ENCODE peak calls at places on chromosomes 1 and 21, in four cellular contexts. X, H, R and L are unnamed samples.

GRCh38 chr1:69475021-69475420 is 92.7 kb upstream of the LRRC7 start:
- DNase-seq in X (no peak), R (no peak), H (no peak), L (no peak)

GRCh38 chr1:68121536-68121935 is 71.1 kb upstream of the DIRAS3 start:
- DNase-seq in H (no peak), X (no peak), R (no peak), L (peak; percentile 8)

GRCh38 chr1:207027221-207027777 is 5.3 kb downstream of the C1orf116 start:
- DNase-seq in X (no peak), R (no peak), H (no peak), L (peak; percentile 98)

GRCh38 chr1:183998045-183998444 is 39.5 kb downstream of the COLGALT2 start:
- DNase-seq in X (no peak), H (no peak), R (no peak), L (no peak)

GRCh38 chr1:34127006-34128000 is 37.7 kb downstream of the CSMD2 start:
- DNase-seq in H (no peak), X (no peak), R (no peak), L (no peak)

GRCh38 chr1:58057820-58058219 is 488.7 kb downstream of the OMA1 start:
- DNase-seq in H (no peak), R (no peak), X (no peak), L (peak; percentile 50)

GRCh38 chr1:148333875-148334338 is 149.2 kb downstream of the PPIAL4G start:
- DNase-seq in H (no peak), R (no peak), X (no peak), L (no peak)

GRCh38 chr1:48203287-48203900 is 19.1 kb upstream of the SLC5A9 start:
- DNase-seq in R (peak; percentile 47), H (no peak), X (no peak), L (peak; percentile 62)

GRCh38 chr1:3292868-3293562 is 161.4 kb upstream of the ARHGEF16 start:
- DNase-seq in X (no peak), R (no peak), H (no peak), L (no peak)

GRCh38 chr1:68788762-68789161 is 291.9 kb upstream of the DEPDC1 start:
- DNase-seq in H (no peak), X (no peak), R (no peak), L (no peak)

GRCh38 chr1:46244656-46245371 is 2.7 kb upstream of the RAD54L start:
- DNase-seq in X (no peak), R (no peak), H (no peak), L (peak; percentile 38)

GRCh38 chr1:12014141-12014981 is 4.9 kb upstream of the MIIP start:
- DNase-seq in H (no peak), R (no peak), X (no peak), L (no peak)

GRCh38 chr1:172795741-172796140 is 136.8 kb downstream of the FASLG start:
- DNase-seq in X (no peak), R (no peak), H (no peak), L (no peak)

GRCh38 chr1:147853391-147853790 is 49.2 kb upstream of the GJA8 start:
- DNase-seq in H (no peak), R (no peak), X (no peak), L (no peak)

GRCh38 chr1:223723351-223723904 is 11.1 kb downstream of the CAPN2 start:
- DNase-seq in X (no peak), H (no peak), R (no peak), L (no peak)

GRCh38 chr1:53344921-53345838 is 17.3 kb upstream of the LRP8 start:
- DNase-seq in R (no peak), H (no peak), X (no peak), L (no peak)

GRCh38 chr1:119249283-119249682 is 108.8 kb upstream of the WARS2 start:
- DNase-seq in R (no peak), H (no peak), X (no peak), L (no peak)
- TF ChIP-seq CTCF in R (no peak), H (no peak), X (no peak), L (no peak)

GRCh38 chr1:117093870-117094621 is 27.5 kb downstream of the TRIM45 start:
- DNase-seq in H (no peak), R (peak; percentile 22), X (peak; percentile 16), L (peak; percentile 78)
- TF ChIP-seq CTCF in H (peak; percentile 35), R (peak; percentile 36), X (no peak), L (peak; percentile 40)

GRCh38 chr1:20711285-20712209 is 6.3 kb downstream of the KIF17 start:
- DNase-seq in R (peak; percentile 53), X (peak; percentile 36), H (no peak), L (no peak)
- TF ChIP-seq CTCF in R (no peak), X (no peak), H (no peak), L (no peak)

GRCh38 chr1:230215049-230215448 is 148.0 kb downstream of the GALNT2 start:
- DNase-seq in R (peak; percentile 52), X (peak; percentile 31), H (no peak), L (peak; percentile 22)
- TF ChIP-seq CTCF in R (peak; percentile 48), X (no peak), H (no peak), L (peak; percentile 20)

GRCh38 chr1:26094677-26095383 is 16.8 kb upstream of the PDIK1L start:
- DNase-seq in R (peak; percentile 65), X (peak; percentile 72), H (no peak), L (no peak)
- TF ChIP-seq CTCF in R (peak; percentile 12), X (no peak), H (no peak), L (no peak)

DNA sequence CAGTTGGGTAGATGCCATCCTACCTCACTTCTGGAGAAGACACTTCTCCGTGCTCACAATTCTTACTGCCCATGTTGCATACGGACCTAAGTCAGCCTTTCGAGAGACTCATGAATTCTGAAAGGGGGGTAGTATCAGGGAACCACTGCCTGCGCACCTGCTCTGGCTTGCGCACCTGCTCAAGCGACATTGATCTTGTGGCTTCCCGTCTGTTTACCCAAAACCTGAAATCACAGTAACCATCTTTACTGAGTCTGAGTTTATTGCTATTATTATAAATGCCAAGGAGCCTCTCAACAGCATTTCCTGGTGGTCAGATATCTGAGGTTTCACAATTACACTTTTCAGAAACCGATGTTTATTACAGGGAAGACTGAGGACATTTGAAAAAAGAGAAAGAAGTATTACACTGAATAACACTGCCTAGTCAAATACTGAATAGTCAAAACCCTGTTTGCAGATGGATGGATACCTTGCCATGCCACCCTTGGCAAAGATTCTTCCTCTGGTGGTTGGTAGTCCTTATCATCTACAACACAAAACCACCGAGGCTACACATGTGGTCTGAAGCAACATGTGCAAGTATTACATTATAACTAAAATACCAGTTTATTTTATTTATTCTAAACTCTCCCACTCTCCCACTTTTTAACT is 208.7 kb downstream of the SIPA1L2 start:
- DNase-seq in X (no peak), H (no peak), R (no peak), L (no peak)
- TF ChIP-seq CTCF in X (no peak), H (no peak), R (no peak), L (no peak)

GRCh38 chr1:156126043-156126700 is 11.7 kb downstream of the LMNA start:
- DNase-seq in X (peak; percentile 86), H (no peak), R (no peak), L (peak; percentile 100)
- TF ChIP-seq CTCF in X (peak; percentile 47), H (no peak), R (peak; percentile 42), L (peak; percentile 68)

GRCh38 chr1:236773919-236774318 is 21.2 kb upstream of the MTR start:
- DNase-seq in X (no peak), R (no peak), H (no peak), L (no peak)

GRCh38 chr1:236779312-236779711 is 15.8 kb upstream of the MTR start:
- DNase-seq in R (no peak), X (no peak), H (no peak), L (no peak)

GRCh38 chr1:236774926-236775325 is 20.2 kb upstream of the MTR start:
- DNase-seq in R (peak; percentile 46), H (no peak), X (no peak), L (peak; percentile 60)
- TF ChIP-seq CTCF in R (peak; percentile 51), H (no peak), X (no peak), L (peak; percentile 19)

GRCh38 chr21:29022141-29022540 is 2.3 kb upstream of the USP16 start:
- DNase-seq in R (no peak), X (no peak), H (no peak), L (no peak)

GRCh38 chr21:29025328-29025713 is 853 bp downstream of the USP16 start:
- DNase-seq in X (no peak), R (peak; percentile 4), H (no peak), L (peak; percentile 17)

GRCh38 chr21:29029524-29029923 is 5.1 kb downstream of the USP16 start:
- DNase-seq in X (no peak), H (no peak), R (no peak), L (no peak)

DNA sequence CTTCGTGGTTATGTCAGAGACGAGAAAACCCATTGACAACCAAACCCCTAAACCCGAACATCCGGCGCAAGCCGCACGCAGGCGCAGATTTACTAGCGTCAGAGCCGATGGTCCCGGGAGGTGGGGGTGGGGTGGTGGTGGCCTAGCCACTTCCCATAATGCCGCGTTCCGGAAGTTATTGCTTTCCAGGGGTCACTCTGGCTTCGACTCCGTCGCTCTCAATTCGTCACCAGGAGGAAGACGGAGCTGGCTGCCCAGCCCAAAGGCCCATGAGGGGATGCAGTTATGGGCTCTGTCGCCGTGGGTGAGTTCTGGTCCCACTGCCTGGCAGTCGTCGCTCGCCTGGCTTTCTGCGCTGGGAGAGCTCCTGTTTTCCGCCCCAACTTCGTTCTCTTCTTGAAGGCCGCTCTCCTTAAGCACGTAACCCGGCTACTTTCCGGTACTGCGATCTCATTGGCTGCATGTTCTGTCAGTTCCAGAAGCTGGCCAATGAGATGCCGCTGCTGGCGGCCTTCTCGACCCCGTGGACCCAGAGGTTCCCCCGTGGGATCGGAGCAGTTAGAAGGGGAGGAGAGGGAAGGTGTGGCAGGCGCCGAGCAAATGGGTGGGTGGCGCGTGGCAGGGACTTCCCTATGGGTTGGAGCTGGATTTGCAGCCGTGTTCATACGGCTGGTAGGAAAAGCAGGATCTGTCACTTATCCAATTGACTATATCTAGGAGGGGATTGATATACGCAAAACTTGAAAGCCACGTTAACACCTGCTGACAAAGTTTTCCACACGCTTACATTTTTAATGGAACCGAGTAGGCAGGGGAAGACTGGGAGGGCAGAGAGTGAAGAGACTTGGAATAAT is at the start of gene USP16:
- DNase-seq in H (peak; percentile 87), X (peak; percentile 89), R (peak; percentile 95), L (peak; percentile 97)
- TF ChIP-seq CTCF in H (no peak), X (no peak), R (no peak), L (no peak)